ENCODE peak calls at places on chromosomes 16 and 17, in six cellular contexts. T is tibial nerve, S is fibroblast of the aortic adventitia, X is AG09309, J is HFF-Myc, U is GM12864. Z is an unnamed sample.

GRCh38 chr16:89275837-89276720 is 58.6 kb downstream of the ZNF778 start:
- DNase-seq in J (no peak), U (no peak), T (no peak), S (no peak), X (no peak), Z (no peak)

GRCh38 chr17:9120471-9120870 is 99.2 kb downstream of the NTN1 start:
- DNase-seq in X (no peak), S (no peak), U (no peak), T (no peak), J (no peak), Z (no peak)

GRCh38 chr16:75801307-75801706 is 75.0 kb upstream of the CPHXL start:
- DNase-seq in X (no peak), J (no peak), S (no peak), U (no peak), T (no peak), Z (no peak)

GRCh38 chr17:8226536-8227237 is 16.3 kb upstream of the AURKB start:
- DNase-seq in T (peak; percentile 76), X (peak; percentile 84), S (peak; percentile 95), U (peak; percentile 63), J (no peak), Z (peak; percentile 71)

GRCh38 chr17:47180337-47180736 is 8.8 kb downstream of the CDC27 start:
- DNase-seq in S (no peak), X (no peak), U (no peak), T (no peak), J (no peak), Z (no peak)

GRCh38 chr17:76353004-76353598 is 615 bp downstream of the PRPSAP1 start:
- DNase-seq in J (no peak), X (no peak), T (no peak), U (no peak), S (no peak), Z (peak; percentile 35)

GRCh38 chr16:66618588-66618987 is 14.1 kb downstream of the CMTM3 start:
- DNase-seq in S (peak; percentile 92), T (no peak), J (peak; percentile 87), U (no peak), X (peak; percentile 90), Z (no peak)

GRCh38 chr16:31441956-31442355 is 633 bp downstream of the ZNF843 start:
- DNase-seq in S (no peak), J (no peak), T (no peak), X (no peak), U (no peak), Z (no peak)

GRCh38 chr17:45016823-45017222 is 34.6 kb downstream of the DCAKD start:
- DNase-seq in X (no peak), S (no peak), T (no peak), U (no peak), J (no peak), Z (no peak)

GRCh38 chr17:42456223-42457106 is 2.2 kb upstream of the ATP6V0A1 start:
- DNase-seq in T (no peak), X (peak; percentile 49), U (peak; percentile 47), S (peak; percentile 89), J (no peak), Z (no peak)

GRCh38 chr16:12177643-12178042 is 201.1 kb downstream of the SNX29 start:
- DNase-seq in S (no peak), U (no peak), T (no peak), J (no peak), X (no peak), Z (no peak)
- H3K4me3 ChIP-seq in S (no peak overlapping the region), U (no peak overlapping the region), T (no peak overlapping the region), J (no peak overlapping the region), X (no peak overlapping the region), Z (no peak overlapping the region)

GRCh38 chr16:85557976-85558589 is 55.0 kb upstream of the GSE1 start:
- DNase-seq in T (no peak), U (no peak), J (no peak), S (no peak), X (no peak), Z (peak; percentile 55)
- H3K4me3 ChIP-seq in T (no peak overlapping the region), U (peak overlapping the region; percentile 85), J (peak overlapping the region; percentile 66), S (peak overlapping the region; percentile 80), X (peak overlapping the region; percentile 70), Z (peak overlapping the region; percentile 86)

GRCh38 chr17:35313875-35314409 is 59.5 kb downstream of the SLFN11 start:
- DNase-seq in T (no peak), U (no peak), J (no peak), X (no peak), S (no peak), Z (peak; percentile 50)
- H3K4me3 ChIP-seq in T (peak overlapping the region; percentile 34), U (no peak overlapping the region), J (no peak overlapping the region), X (no peak overlapping the region), S (no peak overlapping the region), Z (no peak overlapping the region)

GRCh38 chr17:50118076-50118827 is 11.7 kb downstream of the SAMD14 start:
- DNase-seq in S (no peak), T (no peak), X (no peak), J (no peak), U (no peak), Z (no peak)

GRCh38 chr17:50115744-50116143 is 14.2 kb downstream of the SAMD14 start:
- DNase-seq in T (no peak), J (no peak), X (no peak), S (no peak), U (no peak), Z (no peak)

GRCh38 chr17:50118828-50119218 is 11.1 kb downstream of the SAMD14 start:
- DNase-seq in X (no peak), S (no peak), T (no peak), J (no peak), U (no peak), Z (no peak)

GRCh38 chr17:50114849-50115357 is 15.1 kb downstream of the SAMD14 start:
- DNase-seq in X (no peak), U (no peak), J (no peak), S (peak; percentile 78), T (no peak), Z (no peak)

DNA sequence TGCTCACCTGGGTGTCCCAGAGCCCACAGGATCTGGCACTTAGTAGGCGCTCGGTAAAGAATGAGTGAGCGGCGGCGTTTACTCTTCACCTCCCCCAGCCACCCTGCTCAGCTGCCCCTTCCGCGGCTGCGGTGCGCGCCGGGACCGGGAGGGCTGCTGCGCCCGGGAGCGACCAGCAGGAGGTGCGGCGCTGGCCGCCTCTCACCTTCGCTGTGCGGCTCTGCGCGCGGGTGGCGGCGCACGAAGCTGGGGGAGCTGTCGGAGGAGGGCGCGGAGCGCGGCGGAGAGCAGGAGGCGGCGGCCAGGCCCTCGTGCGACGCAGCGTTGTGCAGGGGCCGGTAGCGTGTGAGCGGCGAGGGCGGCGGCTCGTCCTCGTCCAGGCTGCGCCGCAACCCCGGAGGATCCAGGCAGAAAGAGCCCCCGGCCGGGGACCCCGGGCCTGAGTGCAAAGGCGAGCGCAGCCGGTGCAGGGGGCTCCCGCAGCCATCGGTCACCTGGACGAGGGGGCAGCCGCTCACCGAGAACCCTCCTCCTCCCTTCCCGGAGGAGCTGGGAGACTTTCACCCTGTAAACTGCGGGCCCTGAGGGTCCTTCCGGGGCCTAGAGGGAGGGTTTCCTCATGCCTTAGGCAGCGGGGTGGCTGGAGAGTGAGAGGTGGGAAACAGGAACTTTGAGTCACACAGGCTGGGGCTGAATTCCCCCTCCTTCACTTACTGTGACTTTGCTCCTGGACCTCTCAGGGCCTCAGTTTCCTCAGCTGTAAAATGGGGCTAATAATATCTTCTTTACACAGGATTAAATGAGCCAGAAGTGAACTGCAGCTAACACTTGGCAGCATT is 12.5 kb downstream of the SAMD14 start:
- DNase-seq in S (peak; percentile 50), J (no peak), U (no peak), X (no peak), T (no peak), Z (peak; percentile 73)
- H3K4me3 ChIP-seq in S (peak overlapping the region; percentile 5), J (no peak overlapping the region), U (no peak overlapping the region), X (no peak overlapping the region), T (no peak overlapping the region), Z (no peak overlapping the region)